ENCODE peak calls at places on chromosomes 12 and 14, in five cellular contexts. One of them, this sample, is unnamed.

GRCh38 chr12:70756118-70756517 is 118.9 kb upstream of the PTPRB start:
- DNase-seq in B cell: no peak
- DNase-seq in stimulated activated CD4-positive, alpha-beta T cell treated with anti-CD3 and anti-CD28 coated beads, Interleukin-15, amount 100 ng/mL, for 24 hours: no peak
- DNase-seq in RPMI7951: peak
- DNase-seq in anterior cingulate cortex: no peak
- DNase-seq in this sample: no peak

GRCh38 chr12:10119072-10119471 is 10.9 kb downstream of the CLEC7A start:
- DNase-seq in RPMI7951: no peak
- DNase-seq in B cell: no peak
- DNase-seq in stimulated activated CD4-positive, alpha-beta T cell treated with anti-CD3 and anti-CD28 coated beads, Interleukin-15, amount 100 ng/mL, for 24 hours: no peak
- DNase-seq in anterior cingulate cortex: no peak
- DNase-seq in this sample: no peak

GRCh38 chr14:79705126-79705894 is 506.0 kb downstream of the DIO2 start:
- DNase-seq in RPMI7951: no peak
- DNase-seq in B cell: no peak
- DNase-seq in anterior cingulate cortex: no peak
- DNase-seq in stimulated activated CD4-positive, alpha-beta T cell treated with anti-CD3 and anti-CD28 coated beads, Interleukin-15, amount 100 ng/mL, for 24 hours: no peak
- DNase-seq in this sample: no peak

GRCh38 chr12:10940389-10940788 is 1.3 kb upstream of the TAS2R14 start:
- DNase-seq in B cell: no peak
- DNase-seq in RPMI7951: peak
- DNase-seq in anterior cingulate cortex: no peak
- DNase-seq in stimulated activated CD4-positive, alpha-beta T cell treated with anti-CD3 and anti-CD28 coated beads, Interleukin-15, amount 100 ng/mL, for 24 hours: no peak
- DNase-seq in this sample: no peak

GRCh38 chr12:19236656-19237055 is 107.1 kb downstream of the PLEKHA5 start:
- DNase-seq in RPMI7951: peak
- DNase-seq in B cell: no peak
- DNase-seq in stimulated activated CD4-positive, alpha-beta T cell treated with anti-CD3 and anti-CD28 coated beads, Interleukin-15, amount 100 ng/mL, for 24 hours: no peak
- DNase-seq in anterior cingulate cortex: no peak
- DNase-seq in this sample: no peak

GRCh38 chr14:24081739-24082204 is 10.4 kb downstream of the CPNE6 start:
- DNase-seq in RPMI7951: no peak
- DNase-seq in anterior cingulate cortex: no peak
- DNase-seq in B cell: no peak
- DNase-seq in stimulated activated CD4-positive, alpha-beta T cell treated with anti-CD3 and anti-CD28 coated beads, Interleukin-15, amount 100 ng/mL, for 24 hours: no peak
- DNase-seq in this sample: no peak

GRCh38 chr12:49339464-49339861 is 2.5 kb upstream of the C1QL4 start:
- DNase-seq in RPMI7951: no peak
- DNase-seq in stimulated activated CD4-positive, alpha-beta T cell treated with anti-CD3 and anti-CD28 coated beads, Interleukin-15, amount 100 ng/mL, for 24 hours: no peak
- DNase-seq in B cell: no peak
- DNase-seq in anterior cingulate cortex: no peak
- DNase-seq in this sample: no peak

GRCh38 chr14:99143793-99144192 is 128.2 kb downstream of the BCL11B start:
- DNase-seq in RPMI7951: no peak
- DNase-seq in anterior cingulate cortex: no peak
- DNase-seq in B cell: no peak
- DNase-seq in stimulated activated CD4-positive, alpha-beta T cell treated with anti-CD3 and anti-CD28 coated beads, Interleukin-15, amount 100 ng/mL, for 24 hours: no peak
- DNase-seq in this sample: no peak

GRCh38 chr12:132380646-132381045 is 51.3 kb upstream of the GALNT9 start:
- DNase-seq in B cell: no peak
- DNase-seq in anterior cingulate cortex: no peak
- DNase-seq in stimulated activated CD4-positive, alpha-beta T cell treated with anti-CD3 and anti-CD28 coated beads, Interleukin-15, amount 100 ng/mL, for 24 hours: no peak
- DNase-seq in RPMI7951: no peak
- DNase-seq in this sample: no peak

GRCh38 chr12:110917467-110917866 is 2.9 kb downstream of the MYL2 start:
- DNase-seq in stimulated activated CD4-positive, alpha-beta T cell treated with anti-CD3 and anti-CD28 coated beads, Interleukin-15, amount 100 ng/mL, for 24 hours: no peak
- DNase-seq in RPMI7951: peak
- DNase-seq in B cell: no peak
- DNase-seq in anterior cingulate cortex: no peak
- DNase-seq in this sample: no peak

GRCh38 chr14:50647753-50648152 is 20.4 kb downstream of the SAV1 start:
- DNase-seq in B cell: no peak
- DNase-seq in stimulated activated CD4-positive, alpha-beta T cell treated with anti-CD3 and anti-CD28 coated beads, Interleukin-15, amount 100 ng/mL, for 24 hours: no peak
- DNase-seq in RPMI7951: peak
- DNase-seq in anterior cingulate cortex: no peak
- DNase-seq in this sample: no peak

GRCh38 chr12:79618848-79619404 is 71.8 kb downstream of the PAWR start:
- DNase-seq in B cell: no peak
- DNase-seq in anterior cingulate cortex: no peak
- DNase-seq in RPMI7951: peak
- DNase-seq in stimulated activated CD4-positive, alpha-beta T cell treated with anti-CD3 and anti-CD28 coated beads, Interleukin-15, amount 100 ng/mL, for 24 hours: no peak
- DNase-seq in this sample: no peak